ENCODE peak calls at places on chromosome 15, in four cellular contexts. A is NCI-H345, T is type B pancreatic cell, E is occipital lobe. I is an unnamed sample.

GRCh38 chr15:22780267-22780666 is 6.2 kb upstream of the NIPA1 start:
- DNase-seq in A (no peak), T (no peak), E (no peak), I (no peak)

GRCh38 chr15:79834496-79834895 is 62.3 kb downstream of the MTHFS start:
- DNase-seq in A (peak; percentile 60), T (no peak), E (no peak), I (peak; percentile 12)

GRCh38 chr15:72962054-72962702 is 90.1 kb upstream of the NEO1 start:
- DNase-seq in A (no peak), T (no peak), E (no peak), I (no peak)

GRCh38 chr15:80577552-80578205 is 117.4 kb upstream of the ABHD17C start:
- DNase-seq in A (no peak), T (no peak), E (no peak), I (no peak)

GRCh38 chr15:71736286-71736947 is 73.9 kb upstream of the NR2E3 start:
- DNase-seq in A (no peak), T (no peak), E (no peak), I (no peak)

GRCh38 chr15:61112231-61112630 is 116.9 kb downstream of the RORA start:
- DNase-seq in A (peak; percentile 45), T (no peak), E (no peak), I (no peak)

GRCh38 chr15:95464091-95464888 is 866.2 kb upstream of the NR2F2 start:
- DNase-seq in A (no peak), T (no peak), E (no peak), I (no peak)

GRCh38 chr15:61748529-61748928 is 311.7 kb downstream of the VPS13C start:
- DNase-seq in A (no peak), T (no peak), E (no peak), I (no peak)

GRCh38 chr15:92667291-92667904 is 11.8 kb upstream of the FAM174B start:
- DNase-seq in A (peak; percentile 62), T (no peak), E (no peak), I (peak; percentile 15)

GRCh38 chr15:88535607-88536313 is 10.7 kb downstream of the DET1 start:
- DNase-seq in A (no peak), T (no peak), E (no peak), I (no peak)

I was measured in NCI-H2029 treated with DMSO at 0.1 percent for 48 hours.